ENCODE peak calls at places on chromosomes 4 and X, in six cellular contexts. Y is Peyer's patch, S is hepatocyte, N is kidney, V is H9, U is cardiac muscle cell. W is an unnamed sample.

GRCh38 chr4:153450545-153450917 is 15.6 kb upstream of the TMEM131L start:
- DNase-seq in S (no peak), U (no peak), Y (no peak), V (no peak), N (no peak), W (no peak)

GRCh38 chr4:73259552-73260140 is 1.0 kb upstream of the ANKRD17 start:
- DNase-seq in N (no peak), Y (no peak), S (peak; percentile 38), U (peak; percentile 44), V (no peak), W (no peak)

GRCh38 chr4:105088110-105088879 is 58.4 kb upstream of the TET2 start:
- DNase-seq in U (peak; percentile 95), Y (no peak), V (peak; percentile 48), S (peak; percentile 24), N (no peak), W (no peak)

GRCh38 chrX:53357799-53358530 is 64.5 kb downstream of the SMC1A start:
- DNase-seq in Y (no peak), U (peak; percentile 76), S (peak; percentile 38), V (peak; percentile 37), N (no peak), W (peak; percentile 10)

GRCh38 chr4:112823141-112823540 is 186.2 kb downstream of the LARP7 start:
- DNase-seq in N (no peak), V (no peak), U (no peak), Y (no peak), S (no peak), W (no peak)

GRCh38 chrX:8027876-8028275 is 100.7 kb upstream of the PNPLA4 start:
- DNase-seq in N (no peak), S (no peak), U (no peak), V (no peak), Y (no peak), W (no peak)

GRCh38 chrX:112147206-112147605 is 64.6 kb upstream of the TRPC5 start:
- DNase-seq in V (peak; percentile 50), Y (no peak), N (no peak), U (no peak), S (peak; percentile 54), W (peak; percentile 6)

GRCh38 chr4:163111588-163111987 is 55.1 kb downstream of the NAF1 start:
- DNase-seq in V (no peak), Y (no peak), N (no peak), S (peak; percentile 27), U (peak; percentile 46), W (no peak)

GRCh38 chr4:22850055-22850454 is 157.3 kb downstream of the GBA3 start:
- DNase-seq in Y (no peak), S (no peak), N (no peak), U (no peak), V (no peak), W (no peak)

GRCh38 chrX:117517994-117518393 is 598.6 kb downstream of the KLHL13 start:
- DNase-seq in Y (no peak), N (no peak), S (no peak), V (no peak), U (no peak), W (no peak)

GRCh38 chrX:4263005-4263404 is 549.6 kb upstream of the PRKX start:
- DNase-seq in U (no peak), N (no peak), S (peak; percentile 48), Y (no peak), V (no peak), W (no peak)

GRCh38 chr4:5973033-5973432 is 45.2 kb downstream of the C4orf50 start:
- DNase-seq in N (no peak), U (no peak), S (no peak), V (no peak), Y (no peak), W (no peak)

GRCh38 chr4:165909947-165910346 is 36.9 kb downstream of the TLL1 start:
- DNase-seq in U (peak; percentile 9), S (no peak), Y (no peak), N (no peak), V (no peak), W (no peak)

GRCh38 chrX:20362268-20363002 is 95.7 kb upstream of the RPS6KA3 start:
- DNase-seq in U (peak; percentile 68), Y (no peak), V (no peak), N (no peak), S (peak; percentile 63), W (no peak)

GRCh38 chrX:106899841-106900240 is 3.3 kb downstream of the RIPPLY1 start:
- DNase-seq in Y (no peak), U (no peak), V (no peak), N (no peak), S (no peak), W (no peak)

GRCh38 chr4:52376107-52376704 is 282.9 kb downstream of the USP46 start:
- DNase-seq in V (no peak), N (no peak), U (peak; percentile 76), Y (no peak), S (peak; percentile 76), W (peak; percentile 42)

GRCh38 chr4:123748806-123749205 is 352.2 kb downstream of the SPRY1 start:
- DNase-seq in V (no peak), Y (no peak), S (no peak), U (no peak), N (no peak), W (no peak)

GRCh38 chrX:19793471-19793870 is 93.9 kb downstream of the SH3KBP1 start:
- DNase-seq in N (no peak), V (no peak), U (no peak), Y (no peak), S (no peak), W (no peak)

GRCh38 chr4:177375971-177376370 is 66.3 kb downstream of the AGA start:
- DNase-seq in Y (no peak), N (no peak), V (no peak), U (no peak), S (no peak), W (no peak)

GRCh38 chr4:141636771-141637460 is 533 bp downstream of the IL15 start:
- DNase-seq in Y (peak; percentile 78), S (peak; percentile 70), U (peak; percentile 57), V (peak; percentile 61), N (peak; percentile 80), W (peak; percentile 55)

GRCh38 chrX:1524874-1525582 is 12.0 kb downstream of the P2RY8 start:
- DNase-seq in S (no peak), U (no peak), N (no peak), V (no peak), Y (no peak), W (no peak)

GRCh38 chr4:108216510-108216909 is 47.8 kb upstream of the LEF1 start:
- DNase-seq in N (no peak), S (no peak), U (no peak), Y (no peak), V (no peak), W (no peak)

GRCh38 chr4:187724526-187724925 is 271.0 kb upstream of the ZFP42 start:
- DNase-seq in V (no peak), N (no peak), S (no peak), Y (no peak), U (no peak), W (no peak)

GRCh38 chr4:23966720-23967119 is 76.9 kb upstream of the PPARGC1A start:
- DNase-seq in U (peak; percentile 28), Y (no peak), S (no peak), V (peak; percentile 49), N (no peak), W (no peak)
- TF ChIP-seq CTCF in U (peak; percentile 45), Y (no peak), S (peak; percentile 11), V (peak; percentile 75), N (peak; percentile 37), W (peak; percentile 29)

GRCh38 chrX:155998761-155999510 is 1.4 kb downstream of the IL9R start:
- DNase-seq in V (no peak), N (no peak), U (no peak), Y (no peak), S (no peak), W (no peak)
- TF ChIP-seq CTCF in V (no peak), N (no peak), U (no peak), Y (no peak), S (no peak), W (no peak)

GRCh38 chr4:139015269-139015947 is at the start of gene NOCT:
- DNase-seq in N (peak; percentile 96), V (peak; percentile 87), Y (peak; percentile 95), S (peak; percentile 96), U (peak; percentile 94), W (peak; percentile 87)
- TF ChIP-seq CTCF in N (peak; percentile 38), V (no peak), Y (peak; percentile 1), S (no peak), U (no peak), W (no peak)

DNA sequence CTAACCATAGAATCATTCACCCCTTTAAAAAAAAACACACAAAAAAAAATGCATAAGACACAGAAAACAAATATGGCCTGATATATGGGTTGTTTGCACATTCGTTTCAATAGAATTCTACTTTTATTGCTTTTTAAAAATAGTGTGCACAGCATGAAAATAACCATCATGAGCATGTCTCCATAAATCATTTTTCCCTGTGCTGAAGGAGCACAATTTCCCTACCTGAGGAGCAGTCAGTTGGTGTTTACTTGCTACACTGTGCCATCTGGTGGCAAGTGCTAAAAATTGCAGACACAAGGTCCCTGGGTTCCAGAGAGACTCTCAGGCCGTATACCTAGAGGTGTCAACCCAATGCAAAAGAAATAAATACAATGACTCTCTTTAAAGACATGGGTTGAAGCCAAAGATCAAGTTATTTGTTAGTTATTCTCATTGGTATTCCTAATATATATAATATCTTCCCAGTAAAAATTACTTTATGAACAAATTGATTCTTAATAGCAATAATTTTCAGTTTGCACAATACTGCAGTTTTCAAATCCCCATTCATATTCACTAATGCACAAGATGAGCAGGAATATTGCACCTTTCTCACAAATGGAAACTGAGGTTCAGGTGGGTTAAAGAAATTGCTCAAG is 551.4 kb downstream of the IQCM start:
- DNase-seq in V (peak; percentile 46), N (no peak), U (peak; percentile 67), S (peak; percentile 55), Y (no peak), W (peak; percentile 50)
- TF ChIP-seq CTCF in V (peak; percentile 84), N (peak; percentile 73), U (peak; percentile 69), S (peak; percentile 61), Y (no peak), W (peak; percentile 67)

DNA sequence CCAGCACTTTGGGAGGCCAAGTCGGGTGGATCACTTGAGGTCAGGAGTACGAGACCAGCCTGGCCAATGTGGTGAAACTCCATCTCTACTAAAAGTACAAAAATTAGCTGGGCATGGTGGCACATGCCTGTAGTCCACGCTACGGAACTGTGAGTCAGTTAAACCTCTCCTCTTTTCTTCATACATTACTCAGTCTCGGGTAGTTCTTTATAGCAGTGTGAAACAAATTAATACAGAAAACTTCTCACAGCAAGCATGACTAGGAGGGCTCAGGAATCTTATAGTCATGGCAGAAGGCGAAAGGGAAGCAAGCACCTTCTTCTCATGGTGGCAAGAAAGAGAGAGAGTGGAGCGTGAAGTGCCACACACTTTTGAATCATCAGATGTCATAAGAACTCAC is 358.9 kb downstream of the NLGN4X start:
- DNase-seq in S (no peak), Y (no peak), U (no peak), N (no peak), V (no peak), W (no peak)
- TF ChIP-seq CTCF in S (no peak), Y (no peak), U (no peak), N (no peak), V (no peak), W (no peak)

W was measured in endothelial cell.